ENCODE peak calls at places on chromosomes 16 and 17, in seven cellular contexts. One of them, this sample, is unnamed. For H3K36me3, the result is how much of the 10 kb centered on the place peaks cover.

GRCh38 chr16:79381552-79382042 is 218.9 kb downstream of the MAF start:
- DNase-seq in breast epithelium: no peak
- DNase-seq in SK-N-MC: no peak
- DNase-seq in thyroid gland: no peak
- DNase-seq in IMR-90: no peak
- DNase-seq in HCT116: no peak
- DNase-seq in PC-3: no peak
- DNase-seq in this sample: no peak

GRCh38 chr17:77451271-77451893 is 310.6 kb downstream of the SEC14L1 start:
- DNase-seq in thyroid gland: peak
- DNase-seq in HCT116: no peak
- DNase-seq in breast epithelium: peak
- DNase-seq in PC-3: no peak
- DNase-seq in SK-N-MC: no peak
- DNase-seq in IMR-90: peak
- DNase-seq in this sample: no peak

GRCh38 chr17:49995055-49995738 is at the start of gene DLX3:
- DNase-seq in breast epithelium: peak
- DNase-seq in IMR-90: peak
- DNase-seq in HCT116: no peak
- DNase-seq in PC-3: peak
- DNase-seq in SK-N-MC: peak
- DNase-seq in thyroid gland: peak
- DNase-seq in this sample: peak

GRCh38 chr16:88527186-88527936 is 42.8 kb upstream of the ZC3H18 start:
- DNase-seq in thyroid gland: peak
- DNase-seq in HCT116: peak
- DNase-seq in SK-N-MC: no peak
- DNase-seq in IMR-90: peak
- DNase-seq in breast epithelium: peak
- DNase-seq in PC-3: peak
- DNase-seq in this sample: no peak

GRCh38 chr17:39548494-39548893 is 59.2 kb downstream of the NEUROD2 start:
- DNase-seq in thyroid gland: no peak
- DNase-seq in breast epithelium: no peak
- DNase-seq in SK-N-MC: no peak
- DNase-seq in HCT116: no peak
- DNase-seq in PC-3: no peak
- DNase-seq in IMR-90: no peak
- DNase-seq in this sample: no peak

GRCh38 chr17:56909742-56910508 is 3.9 kb downstream of the TRIM25 start:
- DNase-seq in HCT116: no peak
- DNase-seq in IMR-90: no peak
- DNase-seq in SK-N-MC: no peak
- DNase-seq in PC-3: no peak
- DNase-seq in breast epithelium: no peak
- DNase-seq in thyroid gland: no peak
- DNase-seq in this sample: no peak

GRCh38 chr17:39591958-39592954 is 15.5 kb downstream of the NEUROD2 start:
- DNase-seq in HCT116: peak
- DNase-seq in SK-N-MC: no peak
- DNase-seq in breast epithelium: no peak
- DNase-seq in PC-3: peak
- DNase-seq in thyroid gland: peak
- DNase-seq in IMR-90: peak
- DNase-seq in this sample: no peak

GRCh38 chr17:47730681-47731080 is 2.4 kb upstream of the TBX21 start:
- DNase-seq in HCT116: no peak
- DNase-seq in breast epithelium: no peak
- DNase-seq in PC-3: no peak
- DNase-seq in SK-N-MC: no peak
- DNase-seq in IMR-90: no peak
- DNase-seq in thyroid gland: no peak
- DNase-seq in this sample: no peak

GRCh38 chr17:59901604-59902003 is 8.7 kb downstream of the RPS6KB1 start:
- DNase-seq in IMR-90: no peak
- DNase-seq in SK-N-MC: no peak
- DNase-seq in HCT116: no peak
- DNase-seq in thyroid gland: no peak
- DNase-seq in PC-3: no peak
- DNase-seq in breast epithelium: no peak
- DNase-seq in this sample: no peak

GRCh38 chr17:80621335-80622169 is 76.9 kb downstream of the RPTOR start:
- DNase-seq in IMR-90: no peak
- DNase-seq in thyroid gland: no peak
- DNase-seq in PC-3: no peak
- DNase-seq in HCT116: no peak
- DNase-seq in SK-N-MC: no peak
- DNase-seq in breast epithelium: no peak
- DNase-seq in this sample: no peak

GRCh38 chr17:27947005-27947406 is 53.8 kb upstream of the LYRM9 start:
- DNase-seq in SK-N-MC: no peak
- DNase-seq in thyroid gland: no peak
- DNase-seq in IMR-90: no peak
- DNase-seq in PC-3: no peak
- DNase-seq in HCT116: no peak
- DNase-seq in breast epithelium: no peak
- DNase-seq in this sample: no peak

GRCh38 chr16:25135239-25135878 is 23.8 kb downstream of the LCMT1 start:
- DNase-seq in SK-N-MC: no peak
- DNase-seq in thyroid gland: no peak
- DNase-seq in PC-3: peak
- DNase-seq in HCT116: no peak
- DNase-seq in breast epithelium: no peak
- DNase-seq in IMR-90: peak
- DNase-seq in this sample: no peak

GRCh38 chr16:57893217-57893558 is 77.7 kb downstream of the CNGB1 start:
- DNase-seq in HCT116: no peak
- DNase-seq in SK-N-MC: no peak
- DNase-seq in IMR-90: no peak
- DNase-seq in thyroid gland: no peak
- DNase-seq in PC-3: no peak
- DNase-seq in breast epithelium: no peak
- DNase-seq in this sample: no peak

GRCh38 chr16:2194852-2195315 is 1.5 kb downstream of the CASKIN1 start:
- DNase-seq in thyroid gland: peak
- DNase-seq in breast epithelium: no peak
- DNase-seq in IMR-90: peak
- DNase-seq in HCT116: no peak
- DNase-seq in SK-N-MC: no peak
- DNase-seq in PC-3: peak
- DNase-seq in this sample: no peak

GRCh38 chr17:29176500-29177351 is 3.5 kb downstream of the MYO18A start:
- DNase-seq in HCT116: no peak
- DNase-seq in SK-N-MC: no peak
- DNase-seq in PC-3: peak
- DNase-seq in IMR-90: peak
- DNase-seq in breast epithelium: no peak
- DNase-seq in thyroid gland: peak
- DNase-seq in this sample: no peak

GRCh38 chr17:15092762-15093161 is 172.4 kb downstream of the PMP22 start:
- DNase-seq in HCT116: no peak
- DNase-seq in thyroid gland: no peak
- DNase-seq in breast epithelium: no peak
- DNase-seq in SK-N-MC: no peak
- DNase-seq in PC-3: peak
- DNase-seq in IMR-90: peak
- DNase-seq in this sample: no peak

GRCh38 chr16:67936876-67937605 is 391 bp upstream of the PSMB10 start:
- DNase-seq in HCT116: no peak
- DNase-seq in SK-N-MC: no peak
- DNase-seq in thyroid gland: peak
- DNase-seq in PC-3: peak
- DNase-seq in IMR-90: no peak
- DNase-seq in breast epithelium: no peak
- DNase-seq in this sample: no peak

DNA sequence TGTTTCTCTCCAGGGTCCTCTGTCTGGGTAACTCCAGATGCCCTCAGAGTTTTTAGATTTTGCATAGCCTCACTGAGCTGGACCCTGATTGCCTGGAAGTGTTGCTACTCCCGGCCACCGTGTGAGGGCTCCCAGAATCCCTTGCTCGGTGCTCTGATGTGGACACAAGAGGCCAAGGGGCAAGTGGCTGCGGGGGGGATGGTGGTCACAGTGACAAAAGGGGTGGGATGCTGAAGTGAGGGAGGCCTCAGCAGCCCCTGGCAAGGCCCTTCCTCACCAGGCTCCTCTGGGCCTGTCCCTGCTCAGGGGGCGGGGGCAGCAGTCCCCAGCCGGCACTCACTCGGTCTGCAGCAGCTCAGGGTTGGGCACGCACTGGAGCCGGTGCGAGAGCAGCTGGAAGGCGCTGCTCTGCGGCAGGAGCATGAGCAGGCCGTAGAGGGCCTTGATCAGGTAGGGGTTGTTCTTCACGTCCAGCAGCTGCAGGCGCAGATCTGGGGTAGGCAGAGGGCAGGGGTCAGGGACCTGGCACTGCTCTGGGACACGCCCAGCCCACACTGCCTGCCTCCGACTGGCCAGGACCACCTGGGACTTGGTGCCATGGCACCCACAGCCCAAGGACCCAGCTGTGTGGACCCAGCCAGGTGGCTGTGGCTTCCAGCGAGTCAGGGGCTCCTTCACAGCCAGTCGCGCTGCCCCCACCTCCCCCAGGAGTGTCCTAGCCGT is 6.8 kb upstream of the MTSS2 start:
- DNase-seq in SK-N-MC: no peak
- DNase-seq in HCT116: no peak
- DNase-seq in thyroid gland: no peak
- DNase-seq in breast epithelium: no peak
- DNase-seq in IMR-90: no peak
- DNase-seq in PC-3: no peak
- DNase-seq in this sample: no peak
- H3K27ac ChIP-seq in SK-N-MC: no peak
- H3K27ac ChIP-seq in HCT116: no peak
- H3K27ac ChIP-seq in thyroid gland: peak
- H3K27ac ChIP-seq in breast epithelium: peak
- H3K27ac ChIP-seq in IMR-90: peak
- H3K27ac ChIP-seq in PC-3: no peak
- H3K27ac ChIP-seq in this sample: peak

DNA sequence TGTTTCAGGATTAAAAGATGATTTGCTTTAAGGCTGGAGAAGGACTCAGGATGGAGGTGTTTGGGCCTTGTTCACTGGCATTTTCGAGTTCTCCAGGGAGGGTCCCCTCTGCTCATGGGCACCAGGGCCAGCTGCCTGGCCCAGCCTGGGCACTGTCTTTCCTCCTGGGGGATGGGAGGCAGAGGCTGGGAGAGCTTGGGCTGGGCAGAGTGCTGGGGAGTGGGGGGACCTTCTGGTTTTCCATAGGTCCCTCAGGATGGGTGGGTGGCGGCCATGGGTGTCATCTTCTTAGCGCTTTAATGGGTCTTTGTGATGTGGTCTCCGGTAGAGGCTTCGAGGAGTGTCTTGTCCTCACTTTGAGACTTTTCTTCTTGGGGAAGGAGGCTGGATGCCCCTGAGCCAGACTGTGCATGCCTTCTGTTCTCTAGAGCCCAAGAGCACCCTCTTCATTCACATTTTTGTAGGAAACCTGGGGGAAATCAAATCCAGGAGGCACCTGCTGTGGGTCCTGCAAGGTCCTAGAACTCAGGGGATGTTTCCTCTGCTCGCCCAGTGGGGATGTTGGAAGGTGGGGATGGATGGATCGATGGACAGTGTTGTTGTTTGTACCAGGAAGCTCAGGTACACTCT is 5.7 kb downstream of the NKD1 start:
- DNase-seq in IMR-90: no peak
- DNase-seq in PC-3: no peak
- DNase-seq in thyroid gland: no peak
- DNase-seq in breast epithelium: no peak
- DNase-seq in HCT116: no peak
- DNase-seq in SK-N-MC: no peak
- DNase-seq in this sample: no peak
- H3K36me3 ChIP-seq in IMR-90: under half
- H3K36me3 ChIP-seq in PC-3: under half
- H3K36me3 ChIP-seq in thyroid gland: under half
- H3K36me3 ChIP-seq in breast epithelium: under half
- H3K36me3 ChIP-seq in HCT116: under half
- H3K36me3 ChIP-seq in SK-N-MC: under half
- H3K36me3 ChIP-seq in this sample: under half

GRCh38 chr17:63955791-63956190 is 16.9 kb downstream of the SCN4A start:
- DNase-seq in PC-3: no peak
- DNase-seq in HCT116: no peak
- DNase-seq in IMR-90: no peak
- DNase-seq in thyroid gland: no peak
- DNase-seq in SK-N-MC: no peak
- DNase-seq in breast epithelium: no peak
- DNase-seq in this sample: no peak

GRCh38 chr17:63956296-63956920 is 16.3 kb downstream of the SCN4A start:
- DNase-seq in HCT116: no peak
- DNase-seq in thyroid gland: no peak
- DNase-seq in PC-3: no peak
- DNase-seq in SK-N-MC: no peak
- DNase-seq in IMR-90: peak
- DNase-seq in breast epithelium: no peak
- DNase-seq in this sample: no peak

GRCh38 chr17:63950940-63951907 is 19.1 kb upstream of the CD79B start:
- DNase-seq in SK-N-MC: no peak
- DNase-seq in IMR-90: no peak
- DNase-seq in thyroid gland: peak
- DNase-seq in PC-3: peak
- DNase-seq in HCT116: peak
- DNase-seq in breast epithelium: no peak
- DNase-seq in this sample: no peak

GRCh38 chr17:63955232-63955631 is 17.5 kb downstream of the SCN4A start:
- DNase-seq in thyroid gland: no peak
- DNase-seq in HCT116: no peak
- DNase-seq in breast epithelium: no peak
- DNase-seq in SK-N-MC: no peak
- DNase-seq in IMR-90: no peak
- DNase-seq in PC-3: no peak
- DNase-seq in this sample: no peak

DNA sequence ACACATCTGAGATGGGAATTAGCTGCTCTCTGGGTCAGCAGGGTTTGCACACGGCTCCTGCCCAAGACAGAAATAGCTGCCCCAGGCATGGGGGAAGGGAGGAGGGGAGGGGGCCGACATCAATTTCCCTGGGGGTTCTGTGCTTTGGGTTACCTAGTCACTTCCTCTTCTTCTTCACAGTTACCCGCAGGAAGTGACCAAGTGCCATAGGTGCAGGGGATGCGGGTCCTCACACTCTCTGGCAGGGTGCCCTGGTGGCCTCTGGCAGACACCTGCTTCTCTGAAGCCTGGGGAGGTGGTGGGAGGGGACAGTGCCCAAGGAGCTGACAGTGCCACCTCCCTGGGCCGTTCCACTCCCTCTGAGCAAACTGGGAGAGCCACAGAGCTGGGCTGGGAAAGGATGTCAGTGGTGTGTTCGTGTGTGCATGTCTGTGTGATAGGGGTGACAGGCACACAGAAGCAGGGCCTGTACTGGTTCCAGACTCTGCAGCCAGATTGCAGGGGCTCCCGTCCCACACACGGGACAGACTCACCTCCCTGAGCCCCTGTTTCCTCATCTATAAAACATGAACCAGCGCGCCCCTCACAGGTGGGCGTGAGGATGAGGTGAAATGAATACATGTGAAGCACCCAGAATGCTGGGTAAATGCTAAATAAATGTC is 18.2 kb downstream of the SCN4A start:
- DNase-seq in breast epithelium: no peak
- DNase-seq in SK-N-MC: no peak
- DNase-seq in IMR-90: no peak
- DNase-seq in PC-3: no peak
- DNase-seq in thyroid gland: no peak
- DNase-seq in HCT116: no peak
- DNase-seq in this sample: no peak
- H3K4me3 ChIP-seq in breast epithelium: no peak
- H3K4me3 ChIP-seq in SK-N-MC: no peak
- H3K4me3 ChIP-seq in IMR-90: no peak
- H3K4me3 ChIP-seq in PC-3: no peak
- H3K4me3 ChIP-seq in thyroid gland: no peak
- H3K4me3 ChIP-seq in HCT116: no peak
- H3K4me3 ChIP-seq in this sample: no peak

GRCh38 chr17:45022655-45023339 is 28.6 kb downstream of the DCAKD start:
- DNase-seq in PC-3: no peak
- DNase-seq in HCT116: no peak
- DNase-seq in thyroid gland: no peak
- DNase-seq in SK-N-MC: no peak
- DNase-seq in IMR-90: no peak
- DNase-seq in breast epithelium: no peak
- DNase-seq in this sample: no peak
- H3K27ac ChIP-seq in PC-3: no peak
- H3K27ac ChIP-seq in HCT116: no peak
- H3K27ac ChIP-seq in thyroid gland: no peak
- H3K27ac ChIP-seq in SK-N-MC: no peak
- H3K27ac ChIP-seq in IMR-90: no peak
- H3K27ac ChIP-seq in breast epithelium: peak
- H3K27ac ChIP-seq in this sample: no peak